ENCODE peak calls at places on chromosomes 4 and X, in four cellular contexts. Y is fibroblast of pulmonary artery, M is M059J, N is HEK293T. V is an unnamed sample.

GRCh38 chrX:85084770-85085393 is 81.2 kb downstream of the APOOL start:
- DNase-seq in Y (peak; percentile 54), M (peak; percentile 28), N (peak; percentile 53), V (peak; percentile 13)

GRCh38 chr4:80798082-80798481 is 232.4 kb upstream of the BMP3 start:
- DNase-seq in M (no peak), N (no peak), Y (no peak), V (peak; percentile 9)

GRCh38 chrX:71622347-71623104 is 4.2 kb upstream of the CXCR3 start:
- DNase-seq in N (peak; percentile 67), M (peak; percentile 22), Y (peak; percentile 77), V (peak; percentile 90)

GRCh38 chrX:135698924-135699323 is 14.5 kb upstream of the CT45A1 start:
- DNase-seq in N (no peak), Y (no peak), M (no peak), V (no peak)

GRCh38 chr4:31007858-31008257 is 287.7 kb downstream of the PCDH7 start:
- DNase-seq in M (no peak), Y (no peak), N (no peak), V (no peak)

GRCh38 chr4:26074672-26075071 is 160.7 kb downstream of the SMIM20 start:
- DNase-seq in M (no peak), Y (no peak), N (no peak), V (peak; percentile 18)

GRCh38 chr4:38866973-38867477 is 581 bp upstream of the FAM114A1 start:
- DNase-seq in Y (no peak), N (no peak), M (no peak), V (no peak)

GRCh38 chr4:139266208-139266582 is 13.8 kb downstream of the MGARP start:
- DNase-seq in M (no peak), Y (no peak), N (no peak), V (no peak)

GRCh38 chr4:105605493-105605892 is 53.1 kb downstream of the ARHGEF38 start:
- DNase-seq in N (no peak), M (peak; percentile 69), Y (peak; percentile 54), V (peak; percentile 96)

GRCh38 chrX:13029341-13029740 is 15.1 kb downstream of the FAM9C start:
- DNase-seq in M (peak; percentile 82), N (no peak), Y (peak; percentile 48), V (peak; percentile 81)

GRCh38 chrX:38112566-38112965 is 106.2 kb downstream of the SYTL5 start:
- DNase-seq in M (no peak), N (no peak), Y (no peak), V (no peak)

GRCh38 chr4:173442223-173442932 is 43.5 kb upstream of the SCRG1 start:
- DNase-seq in N (no peak), Y (no peak), M (no peak), V (no peak)

GRCh38 chr4:184369871-184370270 is 104.5 kb downstream of the IRF2 start:
- DNase-seq in N (no peak), M (peak; percentile 74), Y (no peak), V (no peak)

GRCh38 chr4:40870076-40870624 is 120.4 kb downstream of the NSUN7 start:
- DNase-seq in N (no peak), Y (no peak), M (peak; percentile 71), V (no peak)

GRCh38 chrX:14922437-14922836 is 49.2 kb downstream of the MOSPD2 start:
- DNase-seq in N (no peak), M (peak; percentile 93), Y (peak; percentile 73), V (no peak)

GRCh38 chrX:49186125-49187027 is at the start of gene PRICKLE3:
- DNase-seq in M (peak; percentile 75), N (peak; percentile 55), Y (peak; percentile 46), V (peak; percentile 82)

GRCh38 chr4:19047481-19047880 is 1025.9 kb upstream of the LCORL start:
- DNase-seq in Y (no peak), N (no peak), M (no peak), V (no peak)

GRCh38 chrX:11970935-11971334 is 167.3 kb upstream of the FRMPD4 start:
- DNase-seq in Y (peak; percentile 42), N (no peak), M (peak; percentile 47), V (no peak)

GRCh38 chrX:150548684-150549083 is 19.7 kb upstream of the MTM1 start:
- DNase-seq in N (no peak), M (peak; percentile 81), Y (peak; percentile 8), V (no peak)